ENCODE peak calls at places on chromosomes 16 and 17, in five cellular contexts. Q, O, X, L and E are unnamed samples.

GRCh38 chr17:70622382-70623260 is 453.3 kb downstream of the KCNJ2 start:
- DNase-seq in Q (no peak), O (peak; percentile 59), X (no peak), L (no peak), E (peak; percentile 38)

GRCh38 chr17:26731005-26731921 is 562.7 kb upstream of the WSB1 start:
- DNase-seq in Q (no peak), O (no peak), X (no peak), L (no peak), E (peak; percentile 9)

GRCh38 chr16:56332464-56333079 is 92.8 kb downstream of the AMFR start:
- DNase-seq in Q (peak; percentile 45), O (peak; percentile 62), X (peak; percentile 49), L (no peak), E (peak; percentile 87)

GRCh38 chr17:57256708-57257112 is 387 bp downstream of the MSI2 start:
- DNase-seq in Q (no peak), O (peak; percentile 15), X (peak; percentile 33), L (peak; percentile 37), E (peak; percentile 59)

GRCh38 chr16:84940670-84941551 is 70.4 kb downstream of the ZDHHC7 start:
- DNase-seq in Q (peak; percentile 57), O (peak; percentile 49), X (no peak), L (no peak), E (peak; percentile 82)

GRCh38 chr17:82235775-82236141 is 6.9 kb downstream of the SLC16A3 start:
- DNase-seq in Q (no peak), O (peak; percentile 31), X (peak; percentile 35), L (no peak), E (no peak)

GRCh38 chr17:77019955-77020379 is 120.8 kb upstream of the SEC14L1 start:
- DNase-seq in Q (no peak), O (peak; percentile 27), X (no peak), L (no peak), E (no peak)

GRCh38 chr16:57757326-57757786 is 21.8 kb downstream of the KATNB1 start:
- DNase-seq in Q (peak; percentile 85), O (peak; percentile 65), X (peak; percentile 84), L (peak; percentile 71), E (peak; percentile 81)

GRCh38 chr17:9002236-9002609 is 19.1 kb upstream of the NTN1 start:
- DNase-seq in Q (no peak), O (no peak), X (no peak), L (no peak), E (no peak)

GRCh38 chr17:29766796-29767327 is 144.2 kb upstream of the CORO6 start:
- DNase-seq in Q (no peak), O (peak; percentile 47), X (no peak), L (no peak), E (no peak)

GRCh38 chr17:31739300-31739699 is 119.7 kb downstream of the COPRS start:
- DNase-seq in Q (no peak), O (peak; percentile 84), X (no peak), L (no peak), E (peak; percentile 93)

GRCh38 chr17:65027305-65027704 is 29.2 kb downstream of the GNA13 start:
- DNase-seq in Q (no peak), O (peak; percentile 69), X (no peak), L (peak; percentile 44), E (peak; percentile 81)

GRCh38 chr17:68491864-68492263 is 20.4 kb upstream of the PRKAR1A start:
- DNase-seq in Q (no peak), O (no peak), X (peak; percentile 21), L (no peak), E (no peak)

GRCh38 chr16:11211977-11212818 is 43.8 kb downstream of the SOCS1 start:
- DNase-seq in Q (no peak), O (no peak), X (no peak), L (no peak), E (no peak)
- H3K4me1 ChIP-seq in Q (no peaks in the 10 kb centered on the region), O (no peaks in the 10 kb centered on the region), X (no peaks in the 10 kb centered on the region), L (no peaks in the 10 kb centered on the region), E (no peaks in the 10 kb centered on the region)

DNA sequence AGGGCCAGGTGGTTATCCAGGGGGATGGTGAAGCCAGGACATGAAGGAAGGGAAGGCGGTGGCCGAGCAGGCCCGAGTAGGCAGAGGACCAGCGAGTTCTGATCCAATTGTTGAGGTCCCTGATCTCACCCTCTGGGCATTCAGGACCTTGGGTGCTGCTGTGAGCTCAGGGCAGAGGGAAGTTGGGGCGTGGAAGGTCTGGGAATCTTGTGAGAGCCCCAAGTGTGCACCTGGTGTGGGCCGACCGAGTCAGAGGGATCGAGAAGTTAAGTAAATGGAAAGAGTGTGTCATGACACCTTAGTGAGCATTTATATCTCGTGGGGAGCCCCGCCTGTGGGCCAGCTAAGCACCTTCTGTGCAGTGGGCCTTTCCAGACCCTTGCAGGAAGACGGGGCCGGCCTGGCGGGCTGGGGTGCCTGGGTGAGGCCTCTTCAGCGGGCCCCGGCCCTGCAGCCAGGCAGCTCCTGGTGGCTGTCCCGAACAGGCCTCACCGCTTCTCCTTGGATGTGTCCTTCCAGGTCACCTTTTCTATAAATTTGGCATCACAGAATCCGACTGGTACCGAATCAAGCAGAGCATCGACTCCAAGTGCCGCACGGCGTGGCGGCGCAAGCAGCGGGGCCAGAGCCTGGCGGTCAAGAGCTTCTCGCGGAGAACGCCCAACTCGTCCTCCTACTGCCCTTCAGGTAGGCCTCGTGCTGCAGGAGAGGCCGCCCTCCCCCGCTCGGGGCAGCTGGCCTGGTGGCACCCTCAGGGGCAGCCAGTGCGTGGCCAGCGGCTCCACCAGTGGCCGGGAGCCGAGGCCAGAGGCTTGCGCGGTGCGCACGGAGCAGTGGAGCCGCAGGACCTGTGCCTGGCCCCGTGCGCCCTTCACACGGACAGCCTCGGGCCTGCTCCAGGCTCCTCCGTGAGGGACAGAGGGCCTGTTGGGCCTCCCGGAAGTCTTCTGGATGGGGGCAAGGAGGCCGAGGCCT is 76.0 kb downstream of the BANP start:
- DNase-seq in Q (no peak), O (no peak), X (no peak), L (no peak), E (no peak)
- H3K4me1 ChIP-seq in Q (no peaks in the 10 kb centered on the region), O (peaks cover 2% of the 10 kb centered on the region), X (no peaks in the 10 kb centered on the region), L (no peaks in the 10 kb centered on the region), E (peaks cover 13% of the 10 kb centered on the region)

GRCh38 chr16:70746708-70747424 is 54.1 kb downstream of the VAC14 start:
- DNase-seq in Q (peak; percentile 84), O (peak; percentile 96), X (peak; percentile 83), L (no peak), E (peak; percentile 92)

GRCh38 chr16:70749006-70749678 is 51.8 kb downstream of the VAC14 start:
- DNase-seq in Q (no peak), O (no peak), X (no peak), L (no peak), E (no peak)

GRCh38 chr16:70749681-70750601 is 51.0 kb downstream of the VAC14 start:
- DNase-seq in Q (no peak), O (peak; percentile 60), X (no peak), L (no peak), E (no peak)

GRCh38 chr16:70746040-70746707 is 54.8 kb downstream of the VAC14 start:
- DNase-seq in Q (peak; percentile 91), O (peak; percentile 85), X (peak; percentile 40), L (no peak), E (peak; percentile 99)

DNA sequence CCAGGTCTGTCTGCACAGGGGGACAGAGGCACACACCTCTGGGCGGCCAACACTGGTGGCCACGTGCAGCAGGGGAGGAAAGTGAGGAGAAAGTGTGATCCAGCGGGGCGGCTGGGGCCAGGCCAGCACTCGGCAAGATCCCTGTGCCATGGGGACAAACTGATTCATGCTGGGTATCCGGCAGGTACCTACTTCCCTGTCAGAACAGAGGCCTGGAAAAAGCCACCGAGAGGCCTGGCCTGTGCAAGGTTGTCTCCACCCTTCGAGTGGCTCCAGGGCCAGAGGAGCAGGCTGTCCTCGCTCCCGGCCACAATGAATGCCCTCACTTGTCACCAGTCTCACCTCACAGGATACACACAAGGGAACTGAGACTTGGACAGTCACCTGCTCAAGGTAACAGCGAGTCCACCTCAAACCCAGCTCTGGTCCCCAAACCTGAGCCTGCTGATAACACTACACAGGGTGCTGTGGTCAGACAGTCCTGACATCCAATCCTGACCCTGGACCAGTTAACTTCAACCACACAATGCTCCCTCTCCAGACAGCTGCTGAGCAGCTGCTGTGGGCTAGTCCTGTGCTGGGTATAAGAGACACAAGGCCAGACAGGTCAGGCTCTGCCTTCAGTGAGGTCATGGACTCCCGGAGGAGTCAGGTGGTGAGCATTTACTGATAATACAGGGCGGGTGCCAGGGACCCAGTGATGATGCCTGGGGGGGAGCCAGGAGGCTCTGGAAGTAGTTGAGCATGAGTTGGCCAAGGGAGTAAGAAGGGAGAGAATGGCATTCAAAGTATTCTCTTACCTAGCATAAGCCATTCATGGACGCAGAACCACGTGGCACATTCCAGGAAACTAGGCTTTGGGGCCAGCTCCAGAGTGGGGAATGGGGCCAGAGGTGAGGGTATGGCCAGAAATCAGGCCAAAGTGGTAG is 53.0 kb downstream of the VAC14 start:
- DNase-seq in Q (no peak), O (peak; percentile 46), X (no peak), L (no peak), E (no peak)
- H3K4me1 ChIP-seq in Q (no peaks in the 10 kb centered on the region), O (peaks cover 64% of the 10 kb centered on the region), X (peaks cover 3% of the 10 kb centered on the region), L (no peaks in the 10 kb centered on the region), E (peaks cover 33% of the 10 kb centered on the region)

DNA sequence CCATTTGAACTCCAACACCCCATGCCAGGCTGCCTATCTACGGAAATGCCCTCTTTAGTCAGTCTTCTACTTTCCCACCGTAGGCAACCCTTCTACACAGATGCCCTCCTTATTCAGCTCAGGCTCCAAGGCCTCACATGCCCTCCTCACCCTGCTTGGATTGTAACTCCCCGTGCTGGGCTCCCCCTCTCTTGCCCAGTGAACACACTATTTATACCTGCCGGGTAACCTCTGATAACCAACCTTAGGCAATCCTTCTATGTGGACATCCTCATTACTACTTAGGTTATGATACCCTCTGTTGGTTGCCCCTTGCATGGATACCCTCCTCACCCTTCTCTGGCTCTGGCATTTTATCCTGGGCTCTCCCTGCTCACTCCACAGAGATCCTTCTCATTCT is 50.3 kb downstream of the NFAT5 start:
- DNase-seq in Q (no peak), O (no peak), X (no peak), L (no peak), E (no peak)
- H3K4me1 ChIP-seq in Q (no peaks in the 10 kb centered on the region), O (peaks cover 5% of the 10 kb centered on the region), X (no peaks in the 10 kb centered on the region), L (peaks cover 5% of the 10 kb centered on the region), E (peaks cover 49% of the 10 kb centered on the region)

GRCh38 chr16:15650698-15651161 is 685 bp downstream of the NDE1 start:
- DNase-seq in Q (peak; percentile 46), O (peak; percentile 31), X (peak; percentile 22), L (peak; percentile 34), E (peak; percentile 65)
- H3K4me1 ChIP-seq in Q (no peaks in the 10 kb centered on the region), O (peaks cover 14% of the 10 kb centered on the region), X (no peaks in the 10 kb centered on the region), L (peaks cover 13% of the 10 kb centered on the region), E (peaks cover 27% of the 10 kb centered on the region)

GRCh38 chr17:79707441-79707850 is 23.3 kb upstream of the ENPP7 start:
- DNase-seq in Q (no peak), O (no peak), X (no peak), L (no peak), E (no peak)
- H3K4me1 ChIP-seq in Q (no peaks in the 10 kb centered on the region), O (no peaks in the 10 kb centered on the region), X (no peaks in the 10 kb centered on the region), L (no peaks in the 10 kb centered on the region), E (no peaks in the 10 kb centered on the region)

DNA sequence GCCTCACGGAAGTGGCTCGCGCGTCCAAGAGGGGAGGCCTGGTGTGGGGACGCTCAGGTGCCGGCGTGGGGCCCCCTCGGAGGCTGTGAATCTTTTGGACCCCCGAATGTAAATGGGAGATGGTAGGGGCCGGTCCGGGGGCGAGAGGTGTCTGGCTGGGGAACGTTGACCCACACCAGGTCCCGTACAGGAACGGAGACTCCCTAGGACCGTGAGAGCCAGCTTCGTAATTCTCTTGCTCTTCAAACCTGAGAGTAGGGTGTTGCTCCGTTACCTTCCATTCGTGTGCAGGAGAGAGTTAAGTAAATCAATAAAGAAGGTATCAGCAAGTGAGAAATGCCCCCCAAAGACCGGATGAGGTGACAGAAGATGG is 483 bp downstream of the LYRM1 start:
- DNase-seq in Q (no peak), O (no peak), X (peak; percentile 35), L (no peak), E (no peak)
- H3K4me1 ChIP-seq in Q (no peaks in the 10 kb centered on the region), O (peaks cover 40% of the 10 kb centered on the region), X (peaks cover 2% of the 10 kb centered on the region), L (peaks cover 18% of the 10 kb centered on the region), E (peaks cover 63% of the 10 kb centered on the region)